ENCODE peak calls at places on chromosomes 12 and 14, in seven cellular contexts. One of them, this sample, is unnamed.

GRCh38 chr14:41380017-41380416 is 226.7 kb upstream of the LRFN5 start:
- DNase-seq in NCI-H2171 treated with DMSO at 0.1 percent for 48 hours: no peak
- DNase-seq in G401: no peak
- DNase-seq in central memory CD4-positive, alpha-beta T cell: no peak
- DNase-seq in MCF 10A: no peak
- DNase-seq in left colon: no peak
- DNase-seq in naive thymus-derived CD4-positive, alpha-beta T cell: no peak
- DNase-seq in this sample: no peak

GRCh38 chr14:20757963-20758362 is 10.2 kb upstream of the EDDM3B start:
- DNase-seq in G401: no peak
- DNase-seq in naive thymus-derived CD4-positive, alpha-beta T cell: no peak
- DNase-seq in NCI-H2171 treated with DMSO at 0.1 percent for 48 hours: no peak
- DNase-seq in left colon: peak; percentile 58
- DNase-seq in MCF 10A: no peak
- DNase-seq in central memory CD4-positive, alpha-beta T cell: no peak
- DNase-seq in this sample: no peak

GRCh38 chr12:1234073-1234472 is 243.1 kb downstream of the ERC1 start:
- DNase-seq in NCI-H2171 treated with DMSO at 0.1 percent for 48 hours: no peak
- DNase-seq in G401: no peak
- DNase-seq in central memory CD4-positive, alpha-beta T cell: no peak
- DNase-seq in MCF 10A: peak; percentile 26
- DNase-seq in left colon: no peak
- DNase-seq in naive thymus-derived CD4-positive, alpha-beta T cell: no peak
- DNase-seq in this sample: no peak

GRCh38 chr12:28316067-28316466 is 125.8 kb downstream of the CCDC91 start:
- DNase-seq in NCI-H2171 treated with DMSO at 0.1 percent for 48 hours: no peak
- DNase-seq in central memory CD4-positive, alpha-beta T cell: no peak
- DNase-seq in G401: no peak
- DNase-seq in MCF 10A: no peak
- DNase-seq in left colon: no peak
- DNase-seq in naive thymus-derived CD4-positive, alpha-beta T cell: no peak
- DNase-seq in this sample: no peak

GRCh38 chr12:48422060-48422459 is 50.3 kb upstream of the ANP32D start:
- DNase-seq in G401: no peak
- DNase-seq in left colon: no peak
- DNase-seq in MCF 10A: no peak
- DNase-seq in NCI-H2171 treated with DMSO at 0.1 percent for 48 hours: no peak
- DNase-seq in naive thymus-derived CD4-positive, alpha-beta T cell: no peak
- DNase-seq in central memory CD4-positive, alpha-beta T cell: no peak
- DNase-seq in this sample: no peak

GRCh38 chr12:92070054-92070863 is 75.4 kb downstream of the BTG1 start:
- DNase-seq in left colon: peak; percentile 48
- DNase-seq in central memory CD4-positive, alpha-beta T cell: no peak
- DNase-seq in G401: no peak
- DNase-seq in naive thymus-derived CD4-positive, alpha-beta T cell: no peak
- DNase-seq in NCI-H2171 treated with DMSO at 0.1 percent for 48 hours: no peak
- DNase-seq in MCF 10A: no peak
- DNase-seq in this sample: no peak

GRCh38 chr12:25119020-25119419 is 75.9 kb downstream of the DNAI7 start:
- DNase-seq in central memory CD4-positive, alpha-beta T cell: no peak
- DNase-seq in G401: no peak
- DNase-seq in left colon: no peak
- DNase-seq in MCF 10A: peak; percentile 4
- DNase-seq in naive thymus-derived CD4-positive, alpha-beta T cell: no peak
- DNase-seq in NCI-H2171 treated with DMSO at 0.1 percent for 48 hours: no peak
- DNase-seq in this sample: no peak

GRCh38 chr12:6533653-6534157 is 612 bp upstream of the GAPDH start:
- DNase-seq in central memory CD4-positive, alpha-beta T cell: no peak
- DNase-seq in MCF 10A: peak; percentile 90
- DNase-seq in left colon: peak; percentile 73
- DNase-seq in NCI-H2171 treated with DMSO at 0.1 percent for 48 hours: peak; percentile 100
- DNase-seq in naive thymus-derived CD4-positive, alpha-beta T cell: no peak
- DNase-seq in G401: peak; percentile 87
- DNase-seq in this sample: peak; percentile 76

GRCh38 chr12:42695490-42695995 is 106.0 kb upstream of the PRICKLE1 start:
- DNase-seq in NCI-H2171 treated with DMSO at 0.1 percent for 48 hours: no peak
- DNase-seq in central memory CD4-positive, alpha-beta T cell: no peak
- DNase-seq in MCF 10A: no peak
- DNase-seq in G401: no peak
- DNase-seq in naive thymus-derived CD4-positive, alpha-beta T cell: no peak
- DNase-seq in left colon: no peak
- DNase-seq in this sample: no peak

GRCh38 chr14:75886661-75887348 is 95.0 kb downstream of the TGFB3 start:
- DNase-seq in left colon: no peak
- DNase-seq in central memory CD4-positive, alpha-beta T cell: no peak
- DNase-seq in NCI-H2171 treated with DMSO at 0.1 percent for 48 hours: no peak
- DNase-seq in naive thymus-derived CD4-positive, alpha-beta T cell: no peak
- DNase-seq in MCF 10A: peak; percentile 48
- DNase-seq in G401: no peak
- DNase-seq in this sample: no peak

GRCh38 chr12:65603428-65604351 is 220.6 kb upstream of the HMGA2 start:
- DNase-seq in left colon: no peak
- DNase-seq in MCF 10A: peak; percentile 91
- DNase-seq in central memory CD4-positive, alpha-beta T cell: no peak
- DNase-seq in naive thymus-derived CD4-positive, alpha-beta T cell: no peak
- DNase-seq in G401: peak; percentile 58
- DNase-seq in NCI-H2171 treated with DMSO at 0.1 percent for 48 hours: no peak
- DNase-seq in this sample: peak; percentile 75

This sample was measured in HCT116.